ENCODE peak calls at places on chromosomes 11 and 22, in six cellular contexts. P, Q, J, Y, D and S are unnamed samples.

GRCh38 chr11:45320366-45320765 is 34.2 kb upstream of the SYT13 start:
- DNase-seq in P (no peak), Q (no peak), J (no peak), Y (no peak), D (no peak), S (no peak)

GRCh38 chr11:116499396-116500001 is 273.3 kb downstream of the BUD13 start:
- DNase-seq in P (peak), Q (no peak), J (peak), Y (peak), D (no peak), S (peak)

GRCh38 chr11:7501894-7502293 is 11.9 kb upstream of the PPFIBP2 start:
- DNase-seq in P (no peak), Q (no peak), J (no peak), Y (no peak), D (no peak), S (no peak)

GRCh38 chr11:119618208-119618909 is 110.6 kb downstream of the NECTIN1 start:
- DNase-seq in P (no peak), Q (no peak), J (no peak), Y (no peak), D (no peak), S (no peak)

GRCh38 chr22:25540912-25541660 is 23.4 kb upstream of the GRK3 start:
- DNase-seq in P (no peak), Q (no peak), J (no peak), Y (no peak), D (no peak), S (no peak)

GRCh38 chr22:46102752-46103151 is 47.6 kb upstream of the PPARA start:
- DNase-seq in P (no peak), Q (no peak), J (no peak), Y (no peak), D (no peak), S (no peak)

GRCh38 chr11:55895216-55895615 is 12.1 kb downstream of the TRIM51 start:
- DNase-seq in P (no peak), Q (no peak), J (no peak), Y (no peak), D (no peak), S (no peak)

GRCh38 chr11:77813256-77813655 is 7.3 kb downstream of the RSF1 start:
- DNase-seq in P (no peak), Q (no peak), J (no peak), Y (no peak), D (no peak), S (no peak)

GRCh38 chr11:3959015-3959917 is 103.8 kb downstream of the STIM1 start:
- DNase-seq in P (no peak), Q (no peak), J (peak), Y (no peak), D (no peak), S (no peak)

GRCh38 chr11:66546368-66546965 is at the start of gene ACTN3:
- DNase-seq in P (no peak), Q (peak), J (no peak), Y (no peak), D (no peak), S (no peak)

GRCh38 chr11:61158691-61159381 is 2.4 kb downstream of the VPS37C start:
- DNase-seq in P (no peak), Q (no peak), J (peak), Y (no peak), D (no peak), S (no peak)

GRCh38 chr11:110712643-110713468 is 619 bp upstream of the ARHGAP20 start:
- DNase-seq in P (no peak), Q (no peak), J (no peak), Y (no peak), D (no peak), S (no peak)

GRCh38 chr11:119316017-119316728 is 757 bp downstream of the MCAM start:
- DNase-seq in P (no peak), Q (no peak), J (no peak), Y (no peak), D (no peak), S (no peak)

GRCh38 chr11:19526119-19526518 is 186.5 kb upstream of the NAV2 start:
- DNase-seq in P (no peak), Q (no peak), J (no peak), Y (no peak), D (no peak), S (no peak)

GRCh38 chr11:59551651-59552521 is 40.5 kb downstream of the OR4D9 start:
- DNase-seq in P (peak), Q (no peak), J (no peak), Y (no peak), D (no peak), S (no peak)

GRCh38 chr22:31130873-31131272 is 8.1 kb downstream of the INPP5J start:
- DNase-seq in P (no peak), Q (peak), J (no peak), Y (peak), D (no peak), S (no peak)

GRCh38 chr11:103601230-103601846 is 435.1 kb upstream of the DDI1 start:
- DNase-seq in P (no peak), Q (no peak), J (peak), Y (no peak), D (no peak), S (peak)

GRCh38 chr11:117382746-117383145 is 55.1 kb downstream of the CEP164 start:
- DNase-seq in P (no peak), Q (no peak), J (no peak), Y (no peak), D (no peak), S (no peak)

GRCh38 chr22:33605201-33605600 is 315.1 kb downstream of the LARGE1 start:
- DNase-seq in P (no peak), Q (no peak), J (peak), Y (no peak), D (no peak), S (no peak)

GRCh38 chr11:94196363-94196762 is 67.7 kb downstream of the PANX1 start:
- DNase-seq in P (no peak), Q (no peak), J (no peak), Y (peak), D (no peak), S (no peak)

GRCh38 chr11:59102259-59102765 is 4.7 kb upstream of the FAM111B start:
- DNase-seq in P (no peak), Q (peak), J (no peak), Y (peak), D (peak), S (no peak)

GRCh38 chr11:123196060-123196714 is 1.1 kb upstream of the CLMP start:
- DNase-seq in P (no peak), Q (no peak), J (no peak), Y (no peak), D (no peak), S (no peak)
- H3K4me3 ChIP-seq in P (no peak), Q (no peak), J (peak), Y (peak), D (peak), S (no peak)

GRCh38 chr22:49909476-49910205 is 8.6 kb downstream of the ALG12 start:
- DNase-seq in P (no peak), Q (no peak), J (no peak), Y (no peak), D (no peak), S (no peak)
- H3K4me3 ChIP-seq in P (no peak), Q (no peak), J (no peak), Y (no peak), D (no peak), S (no peak)

GRCh38 chr22:27420817-27421361 is 380.7 kb downstream of the MN1 start:
- DNase-seq in P (no peak), Q (peak), J (peak), Y (peak), D (no peak), S (no peak)
- H3K4me3 ChIP-seq in P (no peak), Q (no peak), J (no peak), Y (no peak), D (no peak), S (no peak)

DNA sequence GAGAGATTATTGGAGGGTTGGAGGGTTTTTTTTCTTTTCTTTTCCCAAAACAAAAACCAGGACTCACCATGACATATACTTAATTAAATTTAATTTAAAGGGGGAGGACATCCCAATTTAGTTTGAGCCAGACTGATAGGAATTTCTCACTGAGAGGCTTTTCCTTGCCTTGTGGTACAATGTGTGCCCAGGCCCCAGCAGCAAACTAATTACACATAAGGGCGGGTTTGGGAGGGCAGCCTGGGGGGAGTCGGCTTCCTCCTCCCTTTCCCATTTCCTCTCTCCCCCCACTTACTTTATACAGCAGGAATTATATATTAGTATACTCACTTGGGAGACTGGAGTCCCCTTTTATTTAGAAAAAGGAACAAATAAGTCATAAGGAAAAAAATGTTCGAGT is 2.9 kb downstream of the TEAD1 start:
- DNase-seq in P (no peak), Q (no peak), J (no peak), Y (no peak), D (no peak), S (no peak)
- H3K4me3 ChIP-seq in P (no peak), Q (no peak), J (peak), Y (peak), D (no peak), S (no peak)

GRCh38 chr11:121444508-121444907 is 7.6 kb upstream of the SORL1 start:
- DNase-seq in P (no peak), Q (no peak), J (no peak), Y (no peak), D (no peak), S (no peak)

GRCh38 chr11:121448431-121448941 is 3.6 kb upstream of the SORL1 start:
- DNase-seq in P (no peak), Q (no peak), J (no peak), Y (no peak), D (no peak), S (no peak)

GRCh38 chr11:121443688-121444275 is 8.3 kb upstream of the SORL1 start:
- DNase-seq in P (no peak), Q (no peak), J (no peak), Y (no peak), D (no peak), S (no peak)

GRCh38 chr11:121446752-121447156 is 5.4 kb upstream of the SORL1 start:
- DNase-seq in P (no peak), Q (no peak), J (no peak), Y (no peak), D (no peak), S (no peak)

DNA sequence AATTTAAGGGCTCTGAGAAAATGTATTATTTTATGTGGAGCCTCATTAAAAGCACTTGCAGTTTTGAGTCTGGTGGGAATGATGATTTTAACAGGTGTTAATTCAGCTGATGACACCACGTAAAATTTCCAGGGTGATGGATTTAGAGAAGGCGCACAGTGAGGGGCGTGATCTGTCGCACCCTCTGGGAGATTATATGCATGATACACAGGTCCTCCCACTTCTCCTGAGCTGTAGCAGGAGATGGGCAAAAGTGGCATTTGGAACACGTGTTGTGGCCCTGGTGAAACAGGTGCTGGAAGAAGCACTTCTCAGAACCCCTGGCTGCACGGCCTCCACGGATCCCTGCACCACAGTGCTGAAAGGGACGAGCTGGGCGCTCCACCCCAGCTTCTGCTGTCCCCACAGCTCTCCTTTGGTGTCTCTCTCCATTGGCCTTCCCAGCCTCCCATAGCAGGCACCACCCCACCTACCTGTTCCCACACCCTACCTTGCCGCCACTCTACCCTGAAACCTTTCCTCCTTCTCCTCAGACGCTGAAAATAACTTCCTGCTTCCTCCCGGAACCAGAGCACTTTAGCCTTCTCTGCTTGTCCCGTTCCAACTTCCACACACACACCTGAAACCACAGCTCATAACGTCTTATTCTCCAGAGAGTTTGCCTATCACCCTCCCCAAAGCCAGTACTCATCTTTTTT is 6.9 kb upstream of the SORL1 start:
- DNase-seq in P (no peak), Q (no peak), J (no peak), Y (no peak), D (no peak), S (no peak)
- H3K4me3 ChIP-seq in P (no peak), Q (no peak), J (no peak), Y (no peak), D (peak), S (no peak)

DNA sequence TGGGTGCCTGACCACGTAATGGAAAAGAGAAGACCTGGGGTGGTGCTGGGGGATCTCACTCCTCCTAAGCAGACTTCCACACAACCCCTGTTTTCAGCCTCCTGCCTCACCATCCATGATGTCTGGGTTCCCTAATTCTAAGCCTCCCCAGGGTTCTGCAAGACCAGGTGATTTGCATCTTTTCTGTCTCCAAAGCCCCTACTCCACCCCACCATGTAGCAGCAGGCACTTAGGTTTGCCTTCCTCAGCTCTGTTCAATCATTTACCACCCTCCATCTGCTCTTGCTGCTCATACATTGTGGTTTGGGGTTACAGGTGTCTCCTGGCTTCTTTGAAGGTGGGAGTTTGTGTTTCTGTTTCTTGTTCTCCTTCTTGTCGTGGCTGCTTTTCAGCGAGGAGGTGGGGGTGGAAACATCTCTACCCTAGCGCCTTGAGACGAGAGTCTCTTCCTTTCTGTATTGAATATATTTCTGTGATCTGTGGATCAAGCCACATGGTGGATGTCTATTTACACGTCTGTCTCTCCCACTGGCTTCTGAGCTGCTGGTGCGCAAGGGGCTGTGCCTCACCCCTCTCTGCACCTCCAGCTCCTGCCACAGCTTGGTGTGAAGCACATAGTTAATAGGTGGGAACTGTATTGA is 6.6 kb upstream of the SSTR3 start:
- DNase-seq in P (no peak), Q (peak), J (no peak), Y (no peak), D (no peak), S (peak)
- H3K4me3 ChIP-seq in P (no peak), Q (no peak), J (no peak), Y (no peak), D (peak), S (peak)

DNA sequence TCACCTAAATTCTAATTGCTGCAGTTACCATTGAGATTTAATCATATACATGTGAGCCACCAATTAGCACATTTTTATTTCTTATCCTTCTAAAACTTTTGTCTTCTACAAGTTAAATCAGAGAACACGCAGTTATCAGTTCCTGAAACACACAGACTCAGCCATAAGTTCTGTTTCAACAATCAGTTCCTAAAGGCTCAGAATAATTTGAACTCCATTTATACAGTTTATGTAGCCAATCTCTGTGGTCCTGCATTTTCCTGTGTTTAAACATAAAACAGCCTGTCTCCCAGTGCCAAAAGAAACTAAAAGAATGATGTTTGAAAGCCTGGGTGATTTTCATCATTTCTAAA is 2.9 kb downstream of the PLAAT3 start:
- DNase-seq in P (no peak), Q (no peak), J (no peak), Y (no peak), D (no peak), S (no peak)
- H3K4me3 ChIP-seq in P (no peak), Q (no peak), J (no peak), Y (no peak), D (no peak), S (no peak)